ENCODE peak calls at places on chromosomes 11 and 22, in nine cellular contexts. P is thoracic aorta; M is CD8-positive, alpha-beta T cell; S is left ventricle myocardium inferior; H is substantia nigra; F is IMR-90; L is heart right ventricle; A is RWPE1; V is pancreas. K is an unnamed sample.

GRCh38 chr11:10885703-10886363 is 28.0 kb upstream of the ZBED5 start:
- DNase-seq in P (no peak), V (no peak), S (no peak), M (no peak), A (no peak), F (peak), L (peak), H (no peak), K (no peak)

GRCh38 chr22:41928416-41929157 is 2.0 kb upstream of the TNFRSF13C start:
- DNase-seq in F (no peak), M (no peak), P (no peak), L (no peak), H (no peak), A (no peak), S (no peak), V (no peak), K (no peak)

GRCh38 chr11:134118016-134118415 is 49.1 kb downstream of the JAM3 start:
- DNase-seq in V (no peak), A (no peak), P (no peak), F (no peak), S (no peak), M (no peak), H (no peak), L (no peak), K (no peak)

GRCh38 chr11:2898366-2899079 is 12.9 kb upstream of the CDKN1C start:
- DNase-seq in F (peak), P (no peak), M (peak), H (no peak), S (peak), L (peak), V (peak), A (peak), K (peak)

GRCh38 chr11:13446444-13446843 is 16.6 kb downstream of the BTBD10 start:
- DNase-seq in F (peak), H (no peak), P (no peak), L (no peak), A (peak), S (no peak), V (no peak), M (no peak), K (no peak)

GRCh38 chr22:39959640-39960447 is at the start of gene TMA7B:
- DNase-seq in L (no peak), H (no peak), A (peak), P (no peak), F (peak), S (no peak), M (peak), V (no peak), K (no peak)

GRCh38 chr11:86204356-86204755 is 40.2 kb upstream of the EED start:
- DNase-seq in P (no peak), S (no peak), M (no peak), V (no peak), A (no peak), L (no peak), F (no peak), H (no peak), K (no peak)

GRCh38 chr22:41354979-41355378 is 26.8 kb upstream of the TEF start:
- DNase-seq in L (no peak), S (no peak), H (no peak), A (no peak), M (no peak), P (no peak), V (no peak), F (no peak), K (no peak)

GRCh38 chr22:46040471-46041465 is 63.8 kb upstream of the WNT7B start:
- DNase-seq in V (peak), F (no peak), S (peak), M (no peak), L (no peak), H (no peak), P (no peak), A (no peak), K (no peak)

GRCh38 chr11:45113807-45114206 is 32.6 kb upstream of the PRDM11 start:
- DNase-seq in L (no peak), S (no peak), P (no peak), H (no peak), V (no peak), M (no peak), F (no peak), A (no peak), K (no peak)

GRCh38 chr11:134639586-134640330 is 227.7 kb upstream of the B3GAT1 start:
- DNase-seq in F (no peak), M (no peak), P (no peak), H (no peak), L (no peak), S (no peak), V (no peak), A (peak), K (no peak)

GRCh38 chr22:46105494-46106278 is 44.6 kb upstream of the PPARA start:
- DNase-seq in H (no peak), V (peak), F (peak), P (no peak), M (no peak), A (peak), L (no peak), S (peak), K (no peak)

GRCh38 chr11:46335858-46336600 is 11.2 kb upstream of the DGKZ start:
- DNase-seq in A (no peak), V (no peak), L (no peak), P (no peak), H (no peak), S (no peak), F (no peak), M (no peak), K (no peak)

GRCh38 chr22:32561163-32561562 is 86.6 kb downstream of the FBXO7 start:
- DNase-seq in M (no peak), P (no peak), V (no peak), S (no peak), F (no peak), L (no peak), A (no peak), H (no peak), K (no peak)

GRCh38 chr22:42697542-42698013 is 23.1 kb downstream of the A4GALT start:
- DNase-seq in V (peak), L (peak), S (peak), F (peak), P (peak), M (no peak), H (no peak), A (peak), K (no peak)

GRCh38 chr11:31872074-31872440 is 60.9 kb upstream of the PAX6 start:
- DNase-seq in M (no peak), S (no peak), P (no peak), V (no peak), F (peak), H (no peak), L (no peak), A (no peak), K (no peak)

GRCh38 chr11:5620606-5621521 is 3.9 kb upstream of the TRIM34 start:
- DNase-seq in A (peak), L (no peak), M (no peak), P (no peak), H (no peak), V (peak), S (no peak), F (peak), K (peak)

GRCh38 chr22:23220485-23221350 is 40.4 kb downstream of the BCR start:
- DNase-seq in F (peak), S (peak), P (no peak), M (no peak), H (no peak), A (no peak), V (no peak), L (no peak), K (no peak)

GRCh38 chr11:68263444-68264035 is 8.2 kb downstream of the C11orf24 start:
- DNase-seq in L (no peak), S (no peak), F (no peak), A (no peak), M (no peak), V (no peak), P (no peak), H (no peak), K (no peak)

GRCh38 chr11:4066960-4067359 is 27.6 kb upstream of the RRM1 start:
- DNase-seq in H (no peak), M (no peak), L (no peak), A (no peak), V (no peak), S (no peak), F (no peak), P (no peak), K (no peak)

GRCh38 chr11:4064278-4064955 is 30.2 kb upstream of the RRM1 start:
- DNase-seq in H (no peak), V (no peak), M (no peak), F (no peak), A (no peak), S (no peak), L (no peak), P (no peak), K (no peak)

GRCh38 chr11:4063348-4063747 is 31.3 kb upstream of the RRM1 start:
- DNase-seq in A (no peak), F (peak), M (no peak), L (no peak), V (no peak), P (no peak), H (no peak), S (no peak), K (no peak)

GRCh38 chr11:4065601-4066377 is 28.8 kb upstream of the RRM1 start:
- DNase-seq in P (no peak), L (peak), A (no peak), H (no peak), M (no peak), S (no peak), F (no peak), V (no peak), K (no peak)

DNA sequence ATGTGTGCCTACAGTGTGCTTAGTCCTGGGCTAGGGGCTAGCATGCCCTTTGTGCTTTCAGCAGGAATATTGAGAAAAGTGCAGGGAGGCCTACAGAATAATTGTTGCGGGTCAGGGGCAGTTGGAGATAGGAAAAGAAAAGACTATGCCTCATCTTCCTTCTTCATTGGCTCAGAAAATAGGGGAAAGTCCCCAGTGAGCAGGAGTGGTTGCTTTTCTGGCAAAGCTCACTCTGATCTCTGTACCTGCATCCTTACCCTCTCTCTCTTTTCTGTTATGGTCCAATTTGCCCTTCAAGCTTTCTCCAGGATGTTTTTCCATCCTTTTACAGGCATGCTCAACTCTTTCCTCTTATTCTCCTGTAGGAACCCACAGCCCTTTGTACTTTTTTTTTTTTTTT is 29.5 kb upstream of the RRM1 start:
- DNase-seq in V (no peak), P (no peak), F (no peak), S (no peak), M (no peak), H (no peak), L (no peak), A (no peak), K (no peak)
- H3K27ac ChIP-seq in V (no peak), P (peak), F (no peak), S (no peak), M (no peak), H (no peak), L (no peak), A (no peak), K (no peak)

GRCh38 chr11:1219836-1220810 is 2.7 kb upstream of the MUC5B start:
- DNase-seq in V (no peak), P (no peak), L (no peak), M (no peak), H (no peak), A (no peak), S (no peak), F (no peak), K (no peak)
- H3K27ac ChIP-seq in V (no peak), P (no peak), L (no peak), M (no peak), H (no peak), A (no peak), S (no peak), F (no peak), K (no peak)

GRCh38 chr11:114161486-114162250 is 102.2 kb downstream of the ZBTB16 start:
- DNase-seq in L (no peak), F (no peak), A (no peak), M (no peak), H (no peak), S (no peak), P (no peak), V (no peak), K (no peak)
- H3K27ac ChIP-seq in L (peak), F (no peak), A (peak), M (no peak), H (peak), S (peak), P (peak), V (peak), K (peak)

DNA sequence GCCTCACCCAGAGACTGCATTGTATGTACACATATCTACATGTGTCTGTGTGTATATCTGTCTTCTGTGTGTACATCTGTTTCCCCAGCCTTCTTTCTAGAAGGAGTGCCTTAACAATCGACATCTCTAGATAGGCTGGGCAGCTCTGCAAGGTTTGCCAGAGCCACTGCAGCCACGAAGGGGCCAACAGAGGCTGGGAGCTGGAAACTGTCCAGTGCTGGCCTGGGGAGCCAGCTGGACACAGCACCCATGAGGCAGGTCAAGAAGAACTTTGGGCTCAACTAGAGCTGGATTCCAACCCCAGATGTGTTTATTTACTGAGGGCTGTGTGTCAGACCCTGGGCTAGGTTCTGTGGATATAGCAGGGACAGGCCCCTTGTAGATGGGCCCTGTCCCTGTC is 3.3 kb downstream of the SGSM1 start:
- DNase-seq in L (no peak), H (peak), V (no peak), A (no peak), M (no peak), P (no peak), S (no peak), F (no peak), K (no peak)
- H3K27ac ChIP-seq in L (peak), H (peak), V (no peak), A (no peak), M (no peak), P (peak), S (peak), F (no peak), K (peak)

DNA sequence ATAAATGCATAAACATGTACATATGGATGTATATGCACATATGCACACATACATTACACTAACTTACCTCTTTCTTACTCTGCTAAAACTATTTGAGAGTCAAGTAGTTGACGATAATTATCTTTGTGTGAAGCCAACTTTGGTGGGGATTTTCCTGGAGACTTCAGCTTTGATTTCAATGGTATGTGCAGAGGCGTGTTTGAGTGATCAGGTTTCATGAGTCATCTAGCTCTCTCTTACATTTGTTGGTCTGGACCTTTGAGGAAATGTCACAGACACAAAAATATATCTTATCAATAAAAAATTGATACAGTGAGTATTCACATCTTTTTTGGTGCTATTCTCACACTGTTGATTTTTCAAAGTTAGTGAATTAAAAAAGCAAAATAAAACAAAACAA is 769.0 kb upstream of the LUZP2 start:
- DNase-seq in F (peak), L (no peak), A (peak), M (no peak), P (no peak), H (no peak), S (no peak), V (no peak), K (no peak)
- H3K27ac ChIP-seq in F (no peak), L (no peak), A (no peak), M (no peak), P (no peak), H (no peak), S (no peak), V (no peak), K (no peak)